ENCODE peak calls at places on chromosome X, in seven cellular contexts. One of them, this sample, is unnamed.

GRCh38 chrX:80290834-80291233 is 129.4 kb upstream of the TENT5D start:
- DNase-seq in tibial artery: no peak
- DNase-seq in PC-3: no peak
- DNase-seq in heart left ventricle: no peak
- DNase-seq in aorta: no peak
- DNase-seq in cardiac muscle cell: no peak
- DNase-seq in fibroblast of lung: no peak
- DNase-seq in this sample: no peak

GRCh38 chrX:34491126-34491525 is 166.0 kb downstream of the TMEM47 start:
- DNase-seq in PC-3: no peak
- DNase-seq in fibroblast of lung: no peak
- DNase-seq in heart left ventricle: no peak
- DNase-seq in aorta: no peak
- DNase-seq in tibial artery: no peak
- DNase-seq in cardiac muscle cell: no peak
- DNase-seq in this sample: no peak

GRCh38 chrX:129957241-129958099 is 25.0 kb upstream of the BCORL1 start:
- DNase-seq in aorta: peak
- DNase-seq in cardiac muscle cell: peak
- DNase-seq in heart left ventricle: peak
- DNase-seq in tibial artery: peak
- DNase-seq in fibroblast of lung: peak
- DNase-seq in PC-3: peak
- DNase-seq in this sample: no peak

GRCh38 chrX:19673334-19674040 is 158.2 kb upstream of the MAP3K15 start:
- DNase-seq in cardiac muscle cell: peak
- DNase-seq in heart left ventricle: peak
- DNase-seq in tibial artery: peak
- DNase-seq in fibroblast of lung: peak
- DNase-seq in PC-3: peak
- DNase-seq in aorta: peak
- DNase-seq in this sample: no peak

GRCh38 chrX:141258080-141258479 is 15.8 kb upstream of the SPANXC start:
- DNase-seq in aorta: no peak
- DNase-seq in tibial artery: no peak
- DNase-seq in fibroblast of lung: no peak
- DNase-seq in heart left ventricle: no peak
- DNase-seq in cardiac muscle cell: no peak
- DNase-seq in PC-3: no peak
- DNase-seq in this sample: no peak

GRCh38 chrX:132501606-132502005 is 12.8 kb upstream of the MBNL3 start:
- DNase-seq in aorta: no peak
- DNase-seq in PC-3: no peak
- DNase-seq in heart left ventricle: no peak
- DNase-seq in fibroblast of lung: no peak
- DNase-seq in tibial artery: no peak
- DNase-seq in cardiac muscle cell: no peak
- DNase-seq in this sample: no peak

GRCh38 chrX:19626230-19626629 is 110.9 kb upstream of the MAP3K15 start:
- DNase-seq in PC-3: no peak
- DNase-seq in fibroblast of lung: no peak
- DNase-seq in aorta: no peak
- DNase-seq in cardiac muscle cell: no peak
- DNase-seq in tibial artery: no peak
- DNase-seq in heart left ventricle: no peak
- DNase-seq in this sample: no peak

GRCh38 chrX:40078489-40079288 is 19.1 kb downstream of the BCOR start:
- DNase-seq in tibial artery: no peak
- DNase-seq in aorta: no peak
- DNase-seq in PC-3: no peak
- DNase-seq in fibroblast of lung: no peak
- DNase-seq in cardiac muscle cell: no peak
- DNase-seq in heart left ventricle: no peak
- DNase-seq in this sample: no peak

GRCh38 chrX:123219916-123220315 is 35.8 kb downstream of the GRIA3 start:
- DNase-seq in aorta: no peak
- DNase-seq in PC-3: no peak
- DNase-seq in cardiac muscle cell: no peak
- DNase-seq in tibial artery: no peak
- DNase-seq in heart left ventricle: peak
- DNase-seq in fibroblast of lung: peak
- DNase-seq in this sample: no peak

GRCh38 chrX:153446636-153446936 is 730 bp upstream of the TREX2 start:
- DNase-seq in aorta: peak
- DNase-seq in PC-3: no peak
- DNase-seq in fibroblast of lung: no peak
- DNase-seq in cardiac muscle cell: no peak
- DNase-seq in heart left ventricle: no peak
- DNase-seq in tibial artery: no peak
- DNase-seq in this sample: no peak

GRCh38 chrX:9538544-9539045 is 73.7 kb downstream of the TBL1X start:
- DNase-seq in cardiac muscle cell: peak
- DNase-seq in aorta: no peak
- DNase-seq in heart left ventricle: no peak
- DNase-seq in PC-3: no peak
- DNase-seq in fibroblast of lung: no peak
- DNase-seq in tibial artery: no peak
- DNase-seq in this sample: no peak

GRCh38 chrX:47540754-47541538 is 20.1 kb upstream of the ARAF start:
- DNase-seq in cardiac muscle cell: peak
- DNase-seq in heart left ventricle: peak
- DNase-seq in fibroblast of lung: peak
- DNase-seq in PC-3: peak
- DNase-seq in aorta: peak
- DNase-seq in tibial artery: peak
- DNase-seq in this sample: peak

GRCh38 chrX:147917700-147918694 is 6.3 kb downstream of the FMR1 start:
- DNase-seq in heart left ventricle: no peak
- DNase-seq in cardiac muscle cell: peak
- DNase-seq in fibroblast of lung: peak
- DNase-seq in aorta: no peak
- DNase-seq in PC-3: no peak
- DNase-seq in tibial artery: no peak
- DNase-seq in this sample: no peak

GRCh38 chrX:13051529-13052172 is 7.2 kb upstream of the FAM9C start:
- DNase-seq in tibial artery: no peak
- DNase-seq in PC-3: no peak
- DNase-seq in aorta: no peak
- DNase-seq in heart left ventricle: peak
- DNase-seq in fibroblast of lung: peak
- DNase-seq in cardiac muscle cell: peak
- DNase-seq in this sample: no peak

GRCh38 chrX:84165716-84166115 is 22.3 kb downstream of the RPS6KA6 start:
- DNase-seq in cardiac muscle cell: no peak
- DNase-seq in PC-3: no peak
- DNase-seq in heart left ventricle: no peak
- DNase-seq in aorta: no peak
- DNase-seq in fibroblast of lung: no peak
- DNase-seq in tibial artery: no peak
- DNase-seq in this sample: no peak

GRCh38 chrX:70331161-70331560 is 41.3 kb downstream of the KIF4A start:
- DNase-seq in heart left ventricle: no peak
- DNase-seq in tibial artery: no peak
- DNase-seq in cardiac muscle cell: peak
- DNase-seq in aorta: no peak
- DNase-seq in PC-3: peak
- DNase-seq in fibroblast of lung: peak
- DNase-seq in this sample: no peak

GRCh38 chrX:110316351-110317078 is 1.4 kb downstream of the AMMECR1 start:
- DNase-seq in cardiac muscle cell: peak
- DNase-seq in heart left ventricle: no peak
- DNase-seq in tibial artery: no peak
- DNase-seq in PC-3: no peak
- DNase-seq in fibroblast of lung: no peak
- DNase-seq in aorta: no peak
- DNase-seq in this sample: no peak

GRCh38 chrX:120452131-120452530 is 17.0 kb downstream of the LAMP2 start:
- DNase-seq in PC-3: peak
- DNase-seq in tibial artery: no peak
- DNase-seq in heart left ventricle: no peak
- DNase-seq in fibroblast of lung: peak
- DNase-seq in cardiac muscle cell: peak
- DNase-seq in aorta: no peak
- DNase-seq in this sample: no peak

GRCh38 chrX:72123471-72124185 is 8.1 kb downstream of the RTL5 start:
- DNase-seq in cardiac muscle cell: peak
- DNase-seq in tibial artery: peak
- DNase-seq in fibroblast of lung: peak
- DNase-seq in heart left ventricle: peak
- DNase-seq in PC-3: no peak
- DNase-seq in aorta: no peak
- DNase-seq in this sample: no peak

GRCh38 chrX:8913665-8914409 is 112.7 kb upstream of the FAM9A start:
- DNase-seq in tibial artery: no peak
- DNase-seq in cardiac muscle cell: peak
- DNase-seq in PC-3: no peak
- DNase-seq in fibroblast of lung: peak
- DNase-seq in aorta: no peak
- DNase-seq in heart left ventricle: peak
- DNase-seq in this sample: no peak

GRCh38 chrX:82087699-82088098 is 885.8 kb downstream of the SH3BGRL start:
- DNase-seq in tibial artery: peak
- DNase-seq in heart left ventricle: peak
- DNase-seq in PC-3: no peak
- DNase-seq in cardiac muscle cell: no peak
- DNase-seq in fibroblast of lung: no peak
- DNase-seq in aorta: no peak
- DNase-seq in this sample: no peak

DNA sequence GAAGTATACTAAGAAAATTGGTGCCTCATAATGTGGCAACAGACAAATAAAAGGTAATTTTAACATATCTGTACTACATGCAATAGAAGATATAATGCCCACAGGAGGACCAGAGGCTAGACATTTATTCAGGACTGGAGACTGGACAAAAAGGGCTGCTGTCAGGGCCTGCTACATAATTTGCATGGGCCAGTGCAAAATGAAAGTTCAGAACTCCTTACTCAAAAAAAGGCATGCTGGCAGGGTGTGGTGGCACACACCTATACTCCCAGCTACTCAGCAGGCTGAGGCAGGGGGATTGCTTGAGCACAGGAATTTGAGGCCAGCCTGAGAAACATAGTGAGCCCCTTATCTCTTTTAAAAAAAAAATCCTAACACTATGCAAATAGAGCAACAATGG is 12.4 kb upstream of the MAOA start:
- DNase-seq in fibroblast of lung: no peak
- DNase-seq in cardiac muscle cell: no peak
- DNase-seq in aorta: no peak
- DNase-seq in tibial artery: no peak
- DNase-seq in heart left ventricle: no peak
- DNase-seq in PC-3: no peak
- DNase-seq in this sample: no peak
- H3K27ac ChIP-seq in fibroblast of lung: no peak
- H3K27ac ChIP-seq in cardiac muscle cell: no peak
- H3K27ac ChIP-seq in aorta: no peak
- H3K27ac ChIP-seq in tibial artery: peak
- H3K27ac ChIP-seq in heart left ventricle: no peak
- H3K27ac ChIP-seq in PC-3: peak
- H3K27ac ChIP-seq in this sample: peak

DNA sequence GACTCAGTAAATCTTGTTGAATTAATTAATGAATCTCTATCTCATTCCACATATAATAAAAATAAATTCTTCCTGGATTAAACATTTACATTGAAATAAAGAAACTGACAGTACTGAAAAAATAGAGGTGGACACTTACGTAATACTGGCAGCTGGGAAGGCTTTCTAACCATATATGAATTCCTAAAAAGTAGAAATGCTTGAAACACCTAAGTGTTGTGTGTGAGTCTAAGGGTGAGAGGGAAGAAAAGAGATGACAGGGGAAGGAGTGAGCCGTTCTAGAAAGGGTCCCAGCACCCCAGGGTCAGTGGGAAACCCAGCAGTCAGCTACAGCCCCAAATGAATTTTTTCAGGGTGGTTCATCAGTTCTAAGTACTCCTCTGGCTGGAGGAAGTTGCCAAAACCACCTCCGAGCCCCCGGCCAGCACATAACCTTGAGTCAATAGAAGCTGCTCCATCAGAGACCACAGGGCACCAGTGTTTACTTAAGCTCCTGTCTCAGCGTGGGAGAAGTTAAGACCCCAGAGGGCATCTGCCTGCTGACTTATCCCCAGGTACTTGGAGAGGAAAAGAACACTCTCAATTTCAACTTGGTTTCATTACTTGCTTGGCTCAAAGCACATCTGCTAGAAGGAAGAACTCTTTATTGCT is 18.3 kb downstream of the GAB3 start:
- DNase-seq in heart left ventricle: no peak
- DNase-seq in fibroblast of lung: peak
- DNase-seq in tibial artery: no peak
- DNase-seq in cardiac muscle cell: peak
- DNase-seq in PC-3: peak
- DNase-seq in aorta: no peak
- DNase-seq in this sample: no peak
- H3K27ac ChIP-seq in heart left ventricle: peak
- H3K27ac ChIP-seq in fibroblast of lung: peak
- H3K27ac ChIP-seq in tibial artery: peak
- H3K27ac ChIP-seq in cardiac muscle cell: no peak
- H3K27ac ChIP-seq in PC-3: peak
- H3K27ac ChIP-seq in aorta: peak
- H3K27ac ChIP-seq in this sample: peak

DNA sequence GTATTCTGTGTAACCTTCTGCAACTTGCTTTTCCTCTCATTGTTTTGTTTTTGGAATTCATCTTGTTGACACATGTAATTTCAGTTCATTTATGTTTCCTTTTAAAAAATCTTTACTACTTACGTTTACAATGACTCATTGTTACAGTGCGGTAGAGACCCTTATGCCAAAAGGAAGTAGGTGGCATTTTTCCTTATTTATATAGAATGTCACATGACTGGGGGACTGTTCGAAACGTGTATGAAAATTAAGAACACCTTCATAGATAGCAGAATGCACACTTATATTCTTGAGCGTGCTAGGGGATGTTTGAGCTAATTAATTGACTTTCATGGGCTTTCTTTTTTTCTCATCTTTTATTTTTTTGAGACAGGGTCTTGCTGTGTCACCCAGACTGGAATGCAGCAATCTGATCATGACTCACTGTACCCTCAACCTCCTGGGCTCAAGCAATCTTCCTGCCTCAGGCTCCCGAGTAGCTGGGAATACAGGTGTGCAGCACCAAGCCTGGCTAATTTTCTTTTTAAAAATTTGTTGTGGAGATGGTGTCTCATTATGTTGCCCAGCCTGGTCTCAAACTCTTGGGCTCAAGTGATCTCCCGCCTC is 7.3 kb downstream of the REPS2 start:
- DNase-seq in aorta: no peak
- DNase-seq in heart left ventricle: no peak
- DNase-seq in tibial artery: no peak
- DNase-seq in cardiac muscle cell: no peak
- DNase-seq in fibroblast of lung: peak
- DNase-seq in PC-3: peak
- DNase-seq in this sample: no peak
- H3K27ac ChIP-seq in aorta: no peak
- H3K27ac ChIP-seq in heart left ventricle: no peak
- H3K27ac ChIP-seq in tibial artery: no peak
- H3K27ac ChIP-seq in cardiac muscle cell: no peak
- H3K27ac ChIP-seq in fibroblast of lung: no peak
- H3K27ac ChIP-seq in PC-3: peak
- H3K27ac ChIP-seq in this sample: peak

DNA sequence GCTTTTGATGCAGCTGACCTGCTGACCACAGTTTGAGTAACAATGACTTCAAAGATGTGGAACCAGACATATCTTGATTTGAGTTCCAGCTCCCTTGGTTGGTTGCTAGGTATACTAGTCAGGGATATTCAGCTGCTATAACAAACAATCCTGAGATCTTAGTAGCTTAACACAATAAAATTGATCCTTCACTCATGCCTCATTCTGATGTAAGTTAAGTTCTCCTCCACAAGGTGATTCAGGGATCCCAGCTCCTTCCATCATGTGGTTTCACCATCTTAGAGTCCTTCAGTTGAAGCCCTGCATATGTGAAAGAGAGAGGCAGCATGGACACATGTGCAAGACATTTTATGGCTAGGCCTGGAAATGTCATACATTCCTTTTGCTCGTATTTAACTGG is 7.3 kb downstream of the SMIM9 start:
- DNase-seq in aorta: no peak
- DNase-seq in PC-3: no peak
- DNase-seq in cardiac muscle cell: no peak
- DNase-seq in heart left ventricle: no peak
- DNase-seq in fibroblast of lung: peak
- DNase-seq in tibial artery: no peak
- DNase-seq in this sample: no peak
- H3K27ac ChIP-seq in aorta: no peak
- H3K27ac ChIP-seq in PC-3: no peak
- H3K27ac ChIP-seq in cardiac muscle cell: no peak
- H3K27ac ChIP-seq in heart left ventricle: no peak
- H3K27ac ChIP-seq in fibroblast of lung: no peak
- H3K27ac ChIP-seq in tibial artery: no peak
- H3K27ac ChIP-seq in this sample: no peak